ENCODE peak calls at places on chromosomes 7 and 10, in six cellular contexts. G is GM13976; L is brain microvascular endothelial cell; T is HFFc6; U is CD4-positive, alpha-beta T cell; Z is A549. E is an unnamed sample.

GRCh38 chr7:155576900-155577508 is 30.6 kb upstream of the CNPY1 start:
- DNase-seq in G (no peak), L (no peak), T (no peak), U (no peak), Z (no peak), E (no peak)

GRCh38 chr10:62045765-62046521 is 144.4 kb downstream of the ARID5B start:
- DNase-seq in G (no peak), L (peak), T (peak), U (no peak), Z (no peak), E (no peak)

GRCh38 chr10:66295602-66296001 is 630.2 kb upstream of the LRRTM3 start:
- DNase-seq in G (no peak), L (no peak), T (no peak), U (no peak), Z (no peak), E (no peak)

GRCh38 chr10:47323636-47324299 is 1.5 kb downstream of the GDF2 start:
- DNase-seq in G (no peak), L (no peak), T (no peak), U (no peak), Z (no peak), E (no peak)

GRCh38 chr10:12874501-12874900 is 127.0 kb downstream of the CCDC3 start:
- DNase-seq in G (no peak), L (no peak), T (no peak), U (no peak), Z (no peak), E (no peak)

GRCh38 chr10:47371629-47372485 is 12.2 kb downstream of the ZNF488 start:
- DNase-seq in G (no peak), L (no peak), T (no peak), U (no peak), Z (no peak), E (no peak)

GRCh38 chr10:70115948-70116682 is 16.5 kb downstream of the AIFM2 start:
- DNase-seq in G (peak), L (peak), T (peak), U (peak), Z (peak), E (no peak)

GRCh38 chr7:80967536-80968297 is 48.9 kb upstream of the SEMA3C start:
- DNase-seq in G (no peak), L (no peak), T (no peak), U (no peak), Z (no peak), E (no peak)

GRCh38 chr7:16795624-16796023 is 9.2 kb downstream of the AGR2 start:
- DNase-seq in G (no peak), L (no peak), T (no peak), U (no peak), Z (no peak), E (no peak)

GRCh38 chr7:42080831-42081230 is 156.2 kb downstream of the GLI3 start:
- DNase-seq in G (no peak), L (no peak), T (no peak), U (no peak), Z (no peak), E (no peak)

GRCh38 chr10:97173036-97173435 is 12.7 kb downstream of the SLIT1 start:
- DNase-seq in G (no peak), L (no peak), T (no peak), U (no peak), Z (no peak), E (no peak)

GRCh38 chr7:16078076-16078952 is 343.0 kb downstream of the CRPPA start:
- DNase-seq in G (peak), L (peak), T (peak), U (no peak), Z (peak), E (no peak)

GRCh38 chr7:80942261-80943041 is 23.6 kb upstream of the SEMA3C start:
- DNase-seq in G (no peak), L (peak), T (peak), U (no peak), Z (peak), E (peak)

GRCh38 chr10:76559889-76560215 is 1077.8 kb downstream of the KCNMA1 start:
- DNase-seq in G (no peak), L (no peak), T (peak), U (no peak), Z (no peak), E (no peak)

GRCh38 chr10:80658068-80658467 is 120.4 kb downstream of the SH2D4B start:
- DNase-seq in G (no peak), L (no peak), T (no peak), U (no peak), Z (no peak), E (no peak)

GRCh38 chr7:88694207-88694606 is 65.3 kb upstream of the ZNF804B start:
- DNase-seq in G (no peak), L (no peak), T (no peak), U (no peak), Z (no peak), E (no peak)

GRCh38 chr7:88689821-88690220 is 69.7 kb upstream of the ZNF804B start:
- DNase-seq in G (no peak), L (no peak), T (no peak), U (no peak), Z (no peak), E (no peak)

GRCh38 chr7:88688222-88688621 is 71.3 kb upstream of the ZNF804B start:
- DNase-seq in G (no peak), L (no peak), T (no peak), U (no peak), Z (no peak), E (no peak)

GRCh38 chr7:88693131-88693530 is 66.4 kb upstream of the ZNF804B start:
- DNase-seq in G (no peak), L (no peak), T (no peak), U (no peak), Z (no peak), E (no peak)

DNA sequence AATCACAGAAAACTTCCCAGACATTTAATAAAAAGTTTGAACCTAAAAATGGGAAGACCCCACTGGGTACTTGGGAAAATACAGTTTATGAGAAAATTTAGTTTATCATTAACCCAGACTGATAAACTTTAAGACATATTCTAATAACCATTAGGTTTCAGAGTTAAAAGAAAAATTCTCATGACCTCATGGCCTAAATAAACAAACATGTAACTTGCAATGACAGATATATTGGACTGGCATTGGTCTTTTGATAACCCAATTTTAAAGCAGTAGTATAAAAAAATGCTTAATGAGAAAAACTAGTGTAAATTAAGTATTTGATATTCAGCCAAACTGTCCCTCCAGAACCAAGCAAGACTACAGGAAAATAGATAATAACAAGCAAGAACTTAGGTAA is 67.0 kb upstream of the ZNF804B start:
- DNase-seq in G (no peak), L (no peak), T (no peak), U (no peak), Z (no peak), E (no peak)
- TF ChIP-seq CTCF in G (no peak), L (no peak), T (no peak), U (no peak), Z (no peak), E (no peak)

GRCh38 chr10:78259394-78259793 is 225.7 kb downstream of the RPS24 start:
- DNase-seq in G (no peak), L (no peak), T (no peak), U (no peak), Z (no peak), E (no peak)

GRCh38 chr10:78260675-78261074 is 227.0 kb downstream of the RPS24 start:
- DNase-seq in G (no peak), L (no peak), T (no peak), U (no peak), Z (no peak), E (no peak)

GRCh38 chr10:78255796-78256638 is 222.4 kb downstream of the RPS24 start:
- DNase-seq in G (no peak), L (peak), T (peak), U (no peak), Z (peak), E (peak)

GRCh38 chr10:78260141-78260540 is 226.5 kb downstream of the RPS24 start:
- DNase-seq in G (no peak), L (no peak), T (no peak), U (no peak), Z (no peak), E (no peak)

DNA sequence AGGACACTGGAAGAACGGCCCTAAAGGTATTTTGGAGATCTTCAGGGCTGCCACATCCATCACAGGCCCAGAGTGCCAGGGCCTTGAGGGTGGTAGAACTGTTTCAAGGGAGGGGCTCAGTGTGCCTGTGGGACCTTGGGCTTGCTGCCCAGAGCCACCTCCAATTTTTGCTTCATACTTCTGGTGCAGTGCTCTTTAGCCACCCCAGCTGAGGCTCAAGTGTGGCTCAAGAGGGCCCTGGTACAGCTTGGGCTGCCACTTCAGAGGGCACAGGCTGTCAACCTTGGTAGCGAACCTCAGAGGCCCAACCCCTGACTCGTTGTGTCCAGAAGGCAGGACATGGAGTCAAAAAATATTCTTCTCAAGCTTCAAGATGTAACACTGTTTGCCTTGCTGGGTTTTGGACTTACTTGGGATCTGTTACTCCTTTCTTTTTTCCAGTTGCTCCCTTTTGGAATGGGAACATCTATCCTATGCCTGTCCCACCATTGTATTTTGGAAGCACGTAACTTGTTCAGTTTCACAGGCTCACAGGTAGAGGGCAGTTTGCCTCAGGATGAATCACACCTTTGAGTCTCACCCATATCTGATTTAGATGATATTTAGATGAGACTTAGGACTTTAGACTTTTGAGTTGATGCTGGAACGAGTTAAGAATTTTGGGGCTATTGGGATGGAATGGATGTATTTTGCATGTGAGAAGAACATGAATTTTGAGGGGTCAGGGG is 224.8 kb downstream of the RPS24 start:
- DNase-seq in G (no peak), L (no peak), T (no peak), U (no peak), Z (no peak), E (no peak)
- TF ChIP-seq CTCF in G (peak), L (no peak), T (peak), U (peak), Z (no peak), E (no peak)

GRCh38 chr7:2718703-2718965 is 30.6 kb downstream of the AMZ1 start:
- DNase-seq in G (no peak), L (no peak), T (no peak), U (no peak), Z (no peak), E (no peak)

GRCh38 chr7:2720024-2720423 is 32.0 kb downstream of the AMZ1 start:
- DNase-seq in G (no peak), L (no peak), T (no peak), U (no peak), Z (no peak), E (no peak)

GRCh38 chr7:2717293-2717904 is 29.4 kb downstream of the AMZ1 start:
- DNase-seq in G (no peak), L (peak), T (no peak), U (peak), Z (no peak), E (no peak)

GRCh38 chr7:2717905-2718702 is 30.1 kb downstream of the AMZ1 start:
- DNase-seq in G (no peak), L (no peak), T (no peak), U (no peak), Z (no peak), E (no peak)

DNA sequence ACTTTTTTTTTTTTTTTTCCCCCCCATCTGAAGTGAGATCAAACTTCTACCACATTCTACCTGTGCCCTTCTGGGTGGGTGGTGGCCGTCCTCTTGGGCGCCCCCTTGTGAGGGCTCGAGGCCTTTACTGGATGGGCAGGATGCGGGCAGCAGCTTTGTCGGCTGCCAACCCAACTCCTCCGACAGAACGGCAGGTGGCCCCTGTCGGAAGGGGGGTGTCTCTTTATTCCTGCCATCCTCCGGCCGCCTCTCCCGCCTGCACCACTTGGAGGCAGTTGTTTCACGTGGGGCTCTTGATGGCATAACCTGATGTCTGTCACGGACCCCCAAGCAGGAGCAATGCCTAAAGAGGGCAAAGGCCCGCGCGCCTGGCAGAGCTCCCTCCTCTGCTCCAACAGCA is 31.0 kb downstream of the AMZ1 start:
- DNase-seq in G (peak), L (no peak), T (no peak), U (peak), Z (peak), E (no peak)
- TF ChIP-seq CTCF in G (peak), L (peak), T (peak), U (peak), Z (peak), E (peak)

GRCh38 chr7:22864301-22864700 is 41.7 kb upstream of the TOMM7 start:
- DNase-seq in G (no peak), L (peak), T (peak), U (no peak), Z (no peak), E (no peak)
- TF ChIP-seq CTCF in G (no peak), L (no peak), T (no peak), U (no peak), Z (no peak), E (no peak)

GRCh38 chr10:14878266-14879054 is at the start of gene SUV39H2:
- DNase-seq in G (peak), L (peak), T (peak), U (peak), Z (peak), E (peak)

GRCh38 chr10:14875941-14876340 is 2.7 kb upstream of the SUV39H2 start:
- DNase-seq in G (no peak), L (no peak), T (no peak), U (no peak), Z (no peak), E (no peak)

GRCh38 chr10:14876764-14877163 is 1.9 kb upstream of the SUV39H2 start:
- DNase-seq in G (no peak), L (no peak), T (no peak), U (no peak), Z (no peak), E (no peak)

DNA sequence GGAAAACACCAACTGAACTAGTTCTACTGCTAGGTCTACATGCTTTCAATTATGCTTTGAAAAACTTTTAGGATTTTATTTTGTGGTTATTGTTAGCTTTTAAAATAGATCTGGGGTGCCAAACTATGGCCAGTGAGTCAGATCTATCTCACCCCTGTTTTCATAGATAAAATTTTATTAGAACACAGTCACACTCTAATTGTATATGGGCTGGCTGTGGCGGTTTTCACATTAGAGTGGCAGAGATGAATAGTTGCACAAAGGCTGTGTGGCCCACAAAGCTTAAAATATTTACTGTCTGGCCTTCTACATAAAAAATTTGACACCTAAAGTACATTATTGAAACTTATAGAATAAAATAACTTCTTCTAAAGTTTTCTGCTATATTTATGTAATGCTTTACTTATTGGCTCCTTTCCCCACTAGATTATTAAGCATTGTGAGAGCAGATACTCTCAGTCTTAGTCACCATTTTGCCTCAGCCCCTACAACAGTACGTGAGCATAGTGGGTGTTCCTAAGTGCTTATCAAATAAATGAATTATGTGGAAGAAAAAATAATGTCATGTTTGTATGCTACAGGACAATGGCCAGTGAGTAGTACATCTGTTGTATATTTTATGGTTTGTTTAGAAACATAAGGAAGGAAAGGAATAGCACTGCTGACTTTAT is 5.4 kb upstream of the SUV39H2 start:
- DNase-seq in G (no peak), L (peak), T (peak), U (no peak), Z (no peak), E (no peak)
- TF ChIP-seq CTCF in G (no peak), L (no peak), T (no peak), U (no peak), Z (no peak), E (no peak)